ENCODE peak calls at places on chromosomes 4 and X, in ten cellular contexts. One of them, this sample, is unnamed.

GRCh38 chr4:25513814-25514213 is 136.8 kb downstream of the ANAPC4 start:
- DNase-seq in mesothelial cell of epicardium: no peak
- DNase-seq in HFFc6: no peak
- DNase-seq in DMS153: no peak
- DNase-seq in AG10803: no peak
- DNase-seq in cerebellum: no peak
- DNase-seq in stimulated activated CD4-positive, alpha-beta T cell treated with anti-CD3 and anti-CD28 coated beads, Interleukin-15, amount 100 ng/mL, for 48 hours: no peak
- DNase-seq in Karpas-422: no peak
- DNase-seq in activated CD4-positive, alpha-beta T cell treated with anti-CD3 and anti-CD28 coated beads, Interleukin-2, amount 10 ng/mL, durations not matched to agents 7 days and 5 days: no peak
- DNase-seq in HT1080: no peak
- DNase-seq in this sample: no peak

GRCh38 chr4:166655705-166656104 is 578.6 kb downstream of the SPOCK3 start:
- DNase-seq in cerebellum: no peak
- DNase-seq in DMS153: no peak
- DNase-seq in stimulated activated CD4-positive, alpha-beta T cell treated with anti-CD3 and anti-CD28 coated beads, Interleukin-15, amount 100 ng/mL, for 48 hours: no peak
- DNase-seq in mesothelial cell of epicardium: no peak
- DNase-seq in Karpas-422: no peak
- DNase-seq in HT1080: no peak
- DNase-seq in activated CD4-positive, alpha-beta T cell treated with anti-CD3 and anti-CD28 coated beads, Interleukin-2, amount 10 ng/mL, durations not matched to agents 7 days and 5 days: no peak
- DNase-seq in HFFc6: no peak
- DNase-seq in AG10803: no peak
- DNase-seq in this sample: no peak

GRCh38 chr4:9916346-9916745 is 105.0 kb downstream of the SLC2A9 start:
- DNase-seq in DMS153: no peak
- DNase-seq in HT1080: no peak
- DNase-seq in HFFc6: no peak
- DNase-seq in stimulated activated CD4-positive, alpha-beta T cell treated with anti-CD3 and anti-CD28 coated beads, Interleukin-15, amount 100 ng/mL, for 48 hours: no peak
- DNase-seq in cerebellum: no peak
- DNase-seq in mesothelial cell of epicardium: no peak
- DNase-seq in AG10803: no peak
- DNase-seq in Karpas-422: no peak
- DNase-seq in activated CD4-positive, alpha-beta T cell treated with anti-CD3 and anti-CD28 coated beads, Interleukin-2, amount 10 ng/mL, durations not matched to agents 7 days and 5 days: no peak
- DNase-seq in this sample: no peak

GRCh38 chrX:123525131-123525725 is 207.6 kb downstream of the THOC2 start:
- DNase-seq in HFFc6: no peak
- DNase-seq in Karpas-422: no peak
- DNase-seq in activated CD4-positive, alpha-beta T cell treated with anti-CD3 and anti-CD28 coated beads, Interleukin-2, amount 10 ng/mL, durations not matched to agents 7 days and 5 days: no peak
- DNase-seq in cerebellum: no peak
- DNase-seq in AG10803: no peak
- DNase-seq in mesothelial cell of epicardium: no peak
- DNase-seq in HT1080: peak
- DNase-seq in stimulated activated CD4-positive, alpha-beta T cell treated with anti-CD3 and anti-CD28 coated beads, Interleukin-15, amount 100 ng/mL, for 48 hours: no peak
- DNase-seq in DMS153: no peak
- DNase-seq in this sample: no peak

GRCh38 chr4:17065821-17066220 is 167.4 kb upstream of the LDB2 start:
- DNase-seq in DMS153: no peak
- DNase-seq in AG10803: peak
- DNase-seq in Karpas-422: no peak
- DNase-seq in stimulated activated CD4-positive, alpha-beta T cell treated with anti-CD3 and anti-CD28 coated beads, Interleukin-15, amount 100 ng/mL, for 48 hours: no peak
- DNase-seq in mesothelial cell of epicardium: no peak
- DNase-seq in HT1080: no peak
- DNase-seq in HFFc6: peak
- DNase-seq in cerebellum: no peak
- DNase-seq in activated CD4-positive, alpha-beta T cell treated with anti-CD3 and anti-CD28 coated beads, Interleukin-2, amount 10 ng/mL, durations not matched to agents 7 days and 5 days: no peak
- DNase-seq in this sample: no peak

GRCh38 chrX:68808686-68809357 is 20.0 kb upstream of the EFNB1 start:
- DNase-seq in cerebellum: no peak
- DNase-seq in Karpas-422: no peak
- DNase-seq in AG10803: peak
- DNase-seq in mesothelial cell of epicardium: no peak
- DNase-seq in DMS153: no peak
- DNase-seq in HT1080: peak
- DNase-seq in activated CD4-positive, alpha-beta T cell treated with anti-CD3 and anti-CD28 coated beads, Interleukin-2, amount 10 ng/mL, durations not matched to agents 7 days and 5 days: no peak
- DNase-seq in HFFc6: peak
- DNase-seq in stimulated activated CD4-positive, alpha-beta T cell treated with anti-CD3 and anti-CD28 coated beads, Interleukin-15, amount 100 ng/mL, for 48 hours: no peak
- DNase-seq in this sample: no peak

GRCh38 chrX:79325263-79325958 is 41.7 kb downstream of the ITM2A start:
- DNase-seq in mesothelial cell of epicardium: no peak
- DNase-seq in activated CD4-positive, alpha-beta T cell treated with anti-CD3 and anti-CD28 coated beads, Interleukin-2, amount 10 ng/mL, durations not matched to agents 7 days and 5 days: peak
- DNase-seq in HFFc6: no peak
- DNase-seq in cerebellum: no peak
- DNase-seq in HT1080: no peak
- DNase-seq in AG10803: no peak
- DNase-seq in stimulated activated CD4-positive, alpha-beta T cell treated with anti-CD3 and anti-CD28 coated beads, Interleukin-15, amount 100 ng/mL, for 48 hours: peak
- DNase-seq in DMS153: no peak
- DNase-seq in Karpas-422: no peak
- DNase-seq in this sample: no peak

GRCh38 chrX:26581086-26581485 is 365.1 kb downstream of the MAGEB5 start:
- DNase-seq in HT1080: no peak
- DNase-seq in AG10803: peak
- DNase-seq in stimulated activated CD4-positive, alpha-beta T cell treated with anti-CD3 and anti-CD28 coated beads, Interleukin-15, amount 100 ng/mL, for 48 hours: no peak
- DNase-seq in DMS153: no peak
- DNase-seq in mesothelial cell of epicardium: no peak
- DNase-seq in activated CD4-positive, alpha-beta T cell treated with anti-CD3 and anti-CD28 coated beads, Interleukin-2, amount 10 ng/mL, durations not matched to agents 7 days and 5 days: no peak
- DNase-seq in cerebellum: no peak
- DNase-seq in HFFc6: no peak
- DNase-seq in Karpas-422: no peak
- DNase-seq in this sample: no peak

GRCh38 chr4:58961283-58961682 is 1851.1 kb upstream of the IGFBP7 start:
- DNase-seq in activated CD4-positive, alpha-beta T cell treated with anti-CD3 and anti-CD28 coated beads, Interleukin-2, amount 10 ng/mL, durations not matched to agents 7 days and 5 days: no peak
- DNase-seq in stimulated activated CD4-positive, alpha-beta T cell treated with anti-CD3 and anti-CD28 coated beads, Interleukin-15, amount 100 ng/mL, for 48 hours: no peak
- DNase-seq in mesothelial cell of epicardium: no peak
- DNase-seq in Karpas-422: no peak
- DNase-seq in DMS153: no peak
- DNase-seq in HT1080: no peak
- DNase-seq in AG10803: no peak
- DNase-seq in cerebellum: no peak
- DNase-seq in HFFc6: no peak
- DNase-seq in this sample: no peak

GRCh38 chr4:74095482-74095881 is 3.5 kb downstream of the CXCL2 start:
- DNase-seq in HT1080: no peak
- DNase-seq in HFFc6: no peak
- DNase-seq in stimulated activated CD4-positive, alpha-beta T cell treated with anti-CD3 and anti-CD28 coated beads, Interleukin-15, amount 100 ng/mL, for 48 hours: no peak
- DNase-seq in AG10803: no peak
- DNase-seq in Karpas-422: no peak
- DNase-seq in DMS153: no peak
- DNase-seq in mesothelial cell of epicardium: no peak
- DNase-seq in cerebellum: no peak
- DNase-seq in activated CD4-positive, alpha-beta T cell treated with anti-CD3 and anti-CD28 coated beads, Interleukin-2, amount 10 ng/mL, durations not matched to agents 7 days and 5 days: no peak
- DNase-seq in this sample: no peak

This sample was measured in RWPE2.